ENCODE peak calls at places on chromosomes 11 and 22, in six cellular contexts. Q is OCI-LY7, G is HAP-1, T is psoas muscle, B is breast epithelium, W is cardiac muscle cell. S is an unnamed sample. For H3K4me1, the result is how much of the 10 kb centered on the place peaks cover.

GRCh38 chr11:45906965-45907591 is at the start of gene FREY1:
- DNase-seq in Q (no peak), W (no peak), G (no peak), T (no peak), B (no peak), S (no peak)

GRCh38 chr22:47422736-47423135 is 660.3 kb downstream of the TBC1D22A start:
- DNase-seq in G (no peak), W (no peak), B (no peak), Q (no peak), T (no peak), S (no peak)

GRCh38 chr22:23622634-23623033 is 9.5 kb downstream of the DRICH1 start:
- DNase-seq in G (no peak), T (no peak), B (no peak), W (no peak), Q (no peak), S (no peak)

GRCh38 chr11:72039108-72039850 is 40.6 kb downstream of the IL18BP start:
- DNase-seq in Q (peak), W (peak), G (no peak), T (no peak), B (no peak), S (no peak)

GRCh38 chr11:76990628-76991027 is 43.6 kb upstream of the B3GNT6 start:
- DNase-seq in B (no peak), Q (no peak), G (no peak), T (no peak), W (no peak), S (no peak)

GRCh38 chr11:8209208-8209807 is 40.5 kb upstream of the RIC3 start:
- DNase-seq in T (no peak), W (no peak), G (no peak), B (no peak), Q (no peak), S (no peak)

GRCh38 chr11:22728600-22729394 is 62.4 kb downstream of the GAS2 start:
- DNase-seq in B (no peak), Q (no peak), G (no peak), T (no peak), W (no peak), S (no peak)

GRCh38 chr11:102320679-102321078 is 3.4 kb downstream of the BIRC3 start:
- DNase-seq in W (no peak), B (no peak), T (no peak), G (no peak), Q (peak), S (no peak)

GRCh38 chr11:36037031-36037430 is 93.2 kb downstream of the LDLRAD3 start:
- DNase-seq in G (no peak), B (peak), W (peak), T (peak), Q (no peak), S (no peak)

GRCh38 chr11:122213111-122213510 is 97.1 kb upstream of the BLID start:
- DNase-seq in B (no peak), Q (no peak), W (no peak), T (no peak), G (no peak), S (no peak)

GRCh38 chr22:28799834-28800307 is 498 bp downstream of the XBP1 start:
- DNase-seq in G (no peak), B (peak), W (peak), Q (peak), T (peak), S (peak)

GRCh38 chr11:60905047-60905446 is 1.3 kb downstream of the PRPF19 start:
- DNase-seq in T (no peak), B (no peak), W (no peak), Q (no peak), G (no peak), S (peak)

GRCh38 chr11:60912223-60912850 is 1.6 kb upstream of the TMEM109 start:
- DNase-seq in Q (no peak), W (no peak), G (no peak), B (no peak), T (no peak), S (no peak)

GRCh38 chr11:44018127-44018521 is 29.7 kb upstream of the ACCSL start:
- DNase-seq in B (no peak), Q (no peak), W (no peak), T (no peak), G (no peak), S (no peak)

GRCh38 chr22:48449466-48450187 is 1378.0 kb downstream of the BRD1 start:
- DNase-seq in Q (no peak), B (no peak), T (no peak), W (no peak), G (no peak), S (no peak)

GRCh38 chr11:8219257-8220021 is 44.2 kb downstream of the LMO1 start:
- DNase-seq in G (peak), B (no peak), T (no peak), W (peak), Q (peak), S (peak)

GRCh38 chr11:72782081-72782920 is 11.5 kb downstream of the STARD10 start:
- DNase-seq in Q (peak), W (no peak), G (no peak), T (no peak), B (no peak), S (no peak)

GRCh38 chr11:44572884-44573283 is 7.4 kb downstream of the CD82 start:
- DNase-seq in T (no peak), W (no peak), G (no peak), Q (no peak), B (peak), S (no peak)

GRCh38 chr22:45682069-45682468 is 10.4 kb downstream of the ATXN10 start:
- DNase-seq in T (no peak), W (no peak), Q (no peak), G (no peak), B (no peak), S (no peak)

GRCh38 chr11:76291576-76292526 is 85.5 kb upstream of the WNT11 start:
- DNase-seq in W (no peak), T (no peak), G (no peak), B (no peak), Q (no peak), S (peak)

GRCh38 chr11:14617241-14618027 is 26.2 kb upstream of the PDE3B start:
- DNase-seq in Q (no peak), W (peak), G (no peak), B (no peak), T (no peak), S (no peak)

DNA sequence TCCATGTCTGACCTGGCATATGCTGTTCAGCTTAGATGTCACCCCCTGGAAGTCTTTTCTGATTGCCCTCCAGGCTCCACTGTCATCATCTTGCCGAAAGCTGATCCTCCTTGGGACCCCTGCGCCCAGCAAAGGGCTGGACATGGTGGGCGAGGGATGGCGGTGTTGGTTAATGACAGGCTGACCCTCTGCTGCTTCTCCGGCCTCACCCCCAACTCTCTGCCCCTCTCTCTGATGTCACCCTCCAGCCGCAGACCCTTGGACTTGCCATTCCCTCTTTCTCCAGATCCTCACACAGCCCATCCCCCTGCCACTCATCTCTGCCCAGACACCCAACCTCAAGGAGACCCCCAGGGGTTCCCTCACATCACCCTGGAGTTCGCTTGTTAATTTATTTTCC is 2.3 kb downstream of the EHBP1L1 start:
- DNase-seq in G (no peak), W (no peak), B (no peak), T (no peak), Q (no peak), S (no peak)
- H3K4me3 ChIP-seq in G (no peak), W (no peak), B (peak), T (peak), Q (no peak), S (no peak)

GRCh38 chr11:111557425-111558111 is 17.0 kb downstream of the LAYN start:
- DNase-seq in G (no peak), T (no peak), W (peak), B (no peak), Q (no peak), S (no peak)
- H3K4me1 ChIP-seq in G (under half), T (under half), W (under half), B (under half), Q (under half), S (under half)

GRCh38 chr22:41908409-41909289 is 6.2 kb downstream of the SHISA8 start:
- DNase-seq in B (no peak), Q (no peak), G (no peak), T (no peak), W (no peak), S (no peak)

GRCh38 chr22:41907436-41908401 is 7.2 kb downstream of the SHISA8 start:
- DNase-seq in W (no peak), B (no peak), T (no peak), G (no peak), Q (no peak), S (no peak)

GRCh38 chr22:41910599-41911291 is 4.1 kb downstream of the SHISA8 start:
- DNase-seq in T (no peak), Q (no peak), G (no peak), W (peak), B (no peak), S (peak)

GRCh38 chr22:41910050-41910598 is 4.8 kb downstream of the SHISA8 start:
- DNase-seq in B (no peak), T (no peak), G (no peak), Q (no peak), W (no peak), S (no peak)

GRCh38 chr22:41909290-41910049 is 5.4 kb downstream of the SHISA8 start:
- DNase-seq in T (no peak), Q (peak), B (no peak), W (no peak), G (no peak), S (no peak)
- H3K4me3 ChIP-seq in T (peak), Q (no peak), B (no peak), W (peak), G (no peak), S (no peak)

GRCh38 chr22:30503551-30503950 is 1.9 kb downstream of the SEC14L4 start:
- DNase-seq in Q (no peak), B (no peak), W (no peak), G (no peak), T (no peak), S (no peak)

GRCh38 chr22:30500628-30501027 is 4.9 kb downstream of the SEC14L4 start:
- DNase-seq in G (no peak), B (no peak), Q (no peak), T (no peak), W (no peak), S (no peak)

GRCh38 chr22:30502153-30502552 is 3.3 kb downstream of the SEC14L4 start:
- DNase-seq in Q (no peak), T (no peak), G (no peak), W (no peak), B (no peak), S (no peak)

GRCh38 chr22:30506507-30506968 is 1.0 kb upstream of the SEC14L4 start:
- DNase-seq in W (no peak), B (no peak), G (no peak), Q (no peak), T (no peak), S (peak)

DNA sequence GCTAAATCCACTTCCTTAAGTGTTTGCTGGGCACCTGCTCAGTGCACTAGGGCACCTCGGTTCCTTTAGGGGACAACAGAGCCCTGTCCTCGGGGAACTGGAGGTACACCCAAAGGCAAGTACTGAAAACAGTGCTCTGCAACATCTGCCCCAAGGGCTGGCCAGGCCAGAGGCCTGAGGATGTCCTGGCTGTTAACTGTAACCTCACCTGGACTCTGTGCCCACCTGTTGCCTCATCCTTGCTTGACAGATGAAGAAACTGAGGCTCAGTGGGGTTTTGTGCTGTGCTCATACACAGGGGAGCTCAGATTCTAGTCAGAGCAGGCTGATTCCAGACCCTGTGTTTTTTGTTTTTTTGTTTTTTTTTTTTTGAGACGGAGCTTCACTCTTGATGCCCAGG is 2.6 kb downstream of the SEC14L4 start:
- DNase-seq in W (no peak), Q (no peak), B (no peak), G (no peak), T (no peak), S (no peak)
- H3K4me1 ChIP-seq in W (under half), Q (under half), B (under half), G (under half), T (under half), S (under half)

GRCh38 chr11:78351193-78351592 is 66.4 kb downstream of the GAB2 start:
- DNase-seq in B (no peak), W (no peak), T (no peak), G (no peak), Q (peak), S (no peak)
- H3K4me3 ChIP-seq in B (no peak), W (no peak), T (peak), G (no peak), Q (no peak), S (no peak)